ENCODE peak calls at places on chromosomes 4 and X, in five cellular contexts. O is astrocyte of the spinal cord; Y is CD8-positive, alpha-beta memory T cell; G is GM23338; H is heart left ventricle. Z is an unnamed sample.

GRCh38 chr4:2977116-2978097 is 14.0 kb downstream of the GRK4 start:
- DNase-seq in G (no peak), H (no peak), Y (no peak), O (peak), Z (peak)

GRCh38 chrX:148928803-148929202 is 428.4 kb downstream of the AFF2 start:
- DNase-seq in G (no peak), Y (no peak), O (peak), H (no peak), Z (peak)

GRCh38 chr4:141275834-141276233 is 55.1 kb downstream of the ZNF330 start:
- DNase-seq in O (peak), G (no peak), H (no peak), Y (no peak), Z (peak)

GRCh38 chr4:7343950-7344349 is 90.8 kb downstream of the PSAPL1 start:
- DNase-seq in Y (no peak), G (no peak), O (no peak), H (no peak), Z (no peak)

GRCh38 chr4:13476915-13477314 is 7.2 kb downstream of the RAB28 start:
- DNase-seq in H (no peak), G (no peak), Y (no peak), O (peak), Z (peak)

GRCh38 chr4:34731045-34731444 is 1513.3 kb downstream of the ARAP2 start:
- DNase-seq in G (no peak), Y (no peak), H (no peak), O (peak), Z (peak)

GRCh38 chrX:110082156-110082555 is 79.2 kb downstream of the TMEM164 start:
- DNase-seq in Y (no peak), H (no peak), G (no peak), O (peak), Z (peak)

GRCh38 chr4:15755321-15755750 is 22.8 kb upstream of the CD38 start:
- DNase-seq in G (no peak), Y (no peak), O (peak), H (no peak), Z (peak)

DNA sequence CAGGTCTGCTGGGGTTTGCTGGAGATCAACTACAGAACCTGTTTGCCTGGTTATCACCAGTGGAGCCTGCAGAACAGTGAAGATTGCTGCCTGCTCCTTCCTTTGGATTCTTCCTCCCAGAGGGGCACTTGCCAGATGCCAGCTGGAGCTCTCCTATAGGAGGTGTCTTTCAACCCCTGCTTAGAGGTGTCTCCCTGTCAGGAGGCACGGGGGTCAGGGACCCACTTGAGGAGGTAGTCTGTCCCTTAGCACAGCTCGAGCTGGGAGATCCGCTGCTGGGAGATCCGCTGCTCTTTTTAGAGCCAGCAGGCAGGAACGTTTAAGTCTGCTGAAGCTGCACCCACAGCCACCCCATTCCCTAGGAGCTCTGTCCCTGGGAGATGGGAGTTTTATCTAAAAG is 1806.3 kb upstream of the ADGRL3 start:
- DNase-seq in H (no peak), G (no peak), O (no peak), Y (no peak), Z (no peak)
- H3K4me3 ChIP-seq in H (no peak), G (no peak), O (no peak), Y (no peak), Z (no peak)

DNA sequence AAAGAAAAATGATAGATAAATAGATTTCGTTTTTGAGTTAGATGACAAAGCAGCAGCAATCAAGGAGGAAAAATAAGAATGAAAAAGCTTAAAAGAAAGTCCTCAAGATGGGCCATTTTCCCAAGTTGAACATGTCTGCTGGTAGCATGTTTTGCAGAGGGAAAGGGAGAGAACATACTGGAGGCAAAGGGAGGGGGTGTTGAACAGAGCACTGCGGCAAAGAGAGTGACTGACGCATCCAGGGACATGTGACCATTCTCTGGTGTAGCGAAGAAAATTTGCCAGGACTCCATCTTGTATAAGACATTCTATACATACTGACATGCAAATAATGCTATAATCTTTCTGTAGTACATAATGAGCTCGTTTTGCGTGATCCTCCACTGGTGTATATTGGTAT is 1.2 kb downstream of the LINC00632 start:
- DNase-seq in Y (no peak), G (peak), O (peak), H (no peak), Z (no peak)
- H3K4me3 ChIP-seq in Y (no peak), G (no peak), O (peak), H (peak), Z (no peak)

GRCh38 chrX:66675541-66675940 is 36.7 kb upstream of the EDA2R start:
- DNase-seq in H (no peak), G (no peak), Y (no peak), O (no peak), Z (peak)
- H3K4me3 ChIP-seq in H (no peak), G (no peak), Y (no peak), O (no peak), Z (no peak)

GRCh38 chr4:165458451-165458850 is 79.6 kb downstream of the CPE start:
- DNase-seq in H (no peak), G (no peak), Y (no peak), O (no peak), Z (peak)
- H3K4me3 ChIP-seq in H (no peak), G (no peak), Y (no peak), O (no peak), Z (no peak)

GRCh38 chrX:93673056-93673868 is at the start of gene NAP1L3:
- DNase-seq in H (peak), Y (peak), O (peak), G (peak), Z (peak)

DNA sequence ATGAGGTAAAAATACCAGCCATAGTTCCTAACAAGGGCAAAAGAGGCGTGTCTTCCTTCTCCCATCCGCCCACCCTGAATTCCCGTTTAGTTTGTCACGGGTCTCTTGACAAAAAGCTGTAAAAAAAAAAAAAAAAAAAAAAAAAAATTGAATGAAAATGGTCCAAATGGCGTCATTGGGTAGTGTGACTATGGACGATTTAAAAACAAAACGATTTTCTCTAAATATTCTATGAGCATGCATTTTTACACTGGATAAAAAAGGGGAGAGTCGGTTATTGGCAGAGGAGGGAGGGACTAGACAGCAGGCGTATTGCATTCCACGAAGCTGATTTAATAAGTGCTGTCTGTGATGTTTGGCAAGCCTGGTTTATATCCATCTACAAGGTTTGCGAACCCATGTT is at the start of gene FAM133A:
- DNase-seq in H (no peak), O (peak), Y (no peak), G (no peak), Z (peak)
- H3K4me3 ChIP-seq in H (peak), O (peak), Y (peak), G (peak), Z (peak)

Z was measured in fibroblast of mammary gland.